ENCODE peak calls at places on chromosomes 7 and 10, in four cellular contexts. N is central memory CD4-positive, alpha-beta T cell; U is astrocyte of the spinal cord; D is HS-5. K is an unnamed sample.

GRCh38 chr10:88089498-88089897 is 226.1 kb downstream of the PTEN start:
- DNase-seq in N (no peak), U (no peak), D (no peak), K (no peak)

GRCh38 chr7:155753446-155753965 is 58.8 kb downstream of the SHH start:
- DNase-seq in N (no peak), U (no peak), D (no peak), K (no peak)

GRCh38 chr7:41134242-41134872 is 568.5 kb downstream of the INHBA start:
- DNase-seq in N (no peak), U (peak; percentile 67), D (peak; percentile 28), K (no peak)

GRCh38 chr10:23694446-23694920 is 255.6 kb downstream of the OTUD1 start:
- DNase-seq in N (no peak), U (peak; percentile 1), D (no peak), K (no peak)

GRCh38 chr7:98802781-98803110 is 67.1 kb downstream of the TMEM130 start:
- DNase-seq in N (no peak), U (no peak), D (no peak), K (no peak)

GRCh38 chr7:10707519-10707918 is 266.2 kb upstream of the PHF14 start:
- DNase-seq in N (no peak), U (no peak), D (no peak), K (no peak)

GRCh38 chr10:34710391-34710751 is 104.7 kb downstream of the PARD3 start:
- DNase-seq in N (no peak), U (peak; percentile 72), D (no peak), K (no peak)

GRCh38 chr10:43644252-43644651 is 4.4 kb downstream of the ZNF32 start:
- DNase-seq in N (no peak), U (no peak), D (no peak), K (no peak)

GRCh38 chr7:82745117-82745516 is 301.5 kb upstream of the CACNA2D1 start:
- DNase-seq in N (no peak), U (peak; percentile 13), D (no peak), K (no peak)

GRCh38 chr10:57964371-57964770 is 303.3 kb downstream of the IPMK start:
- DNase-seq in N (no peak), U (peak; percentile 95), D (no peak), K (no peak)

GRCh38 chr10:8950978-8951377 is 896.5 kb downstream of the GATA3 start:
- DNase-seq in N (no peak), U (no peak), D (no peak), K (no peak)

K was measured in spleen.